ENCODE peak calls at places on chromosome 17, in nine cellular contexts. L, I, C, Z, O, S, U, E and N are unnamed samples.

GRCh38 chr17:74424658-74425057 is 7.2 kb upstream of the GPRC5C start:
- ATAC-seq in L (no peak), I (peak), C (peak), Z (no peak), O (no peak), S (no peak), U (no peak), E (no peak), N (no peak)

GRCh38 chr17:4116516-4116915 is 26.3 kb downstream of the ZZEF1 start:
- ATAC-seq in L (no peak), I (no peak), C (no peak), Z (no peak), O (no peak), S (peak), U (no peak), E (no peak), N (no peak)

GRCh38 chr17:82305727-82306300 is 11.6 kb downstream of the CD7 start:
- ATAC-seq in L (no peak), I (no peak), C (no peak), Z (no peak), O (no peak), S (no peak), U (no peak), E (no peak), N (no peak)

GRCh38 chr17:2232244-2232638 is 71.3 kb downstream of the SMG6 start:
- ATAC-seq in L (no peak), I (no peak), C (no peak), Z (peak), O (no peak), S (peak), U (peak), E (peak), N (no peak)

GRCh38 chr17:47726796-47727703 is 6.0 kb upstream of the TBX21 start:
- ATAC-seq in L (peak), I (no peak), C (peak), Z (no peak), O (no peak), S (no peak), U (no peak), E (no peak), N (no peak)

GRCh38 chr17:29848737-29849136 is 81.3 kb downstream of the SSH2 start:
- ATAC-seq in L (no peak), I (no peak), C (no peak), Z (no peak), O (no peak), S (no peak), U (peak), E (no peak), N (no peak)

GRCh38 chr17:31787857-31788570 is 71.0 kb downstream of the COPRS start:
- ATAC-seq in L (no peak), I (peak), C (peak), Z (peak), O (peak), S (no peak), U (peak), E (peak), N (peak)

GRCh38 chr17:31131299-31131698 is 36.5 kb downstream of the NF1 start:
- ATAC-seq in L (no peak), I (no peak), C (peak), Z (no peak), O (no peak), S (no peak), U (no peak), E (no peak), N (no peak)

GRCh38 chr17:27367121-27367981 is 73.4 kb downstream of the WSB1 start:
- ATAC-seq in L (peak), I (peak), C (peak), Z (no peak), O (no peak), S (no peak), U (no peak), E (no peak), N (no peak)

GRCh38 chr17:35786941-35787432 is 8.5 kb downstream of the MMP28 start:
- ATAC-seq in L (no peak), I (no peak), C (no peak), Z (no peak), O (no peak), S (no peak), U (peak), E (no peak), N (peak)

GRCh38 chr17:1374426-1375177 is 25.4 kb downstream of the YWHAE start:
- ATAC-seq in L (peak), I (no peak), C (no peak), Z (peak), O (no peak), S (no peak), U (no peak), E (peak), N (no peak)

GRCh38 chr17:50153650-50154575 is 3.4 kb upstream of the PPP1R9B start:
- ATAC-seq in L (peak), I (peak), C (peak), Z (no peak), O (no peak), S (no peak), U (no peak), E (no peak), N (no peak)

GRCh38 chr17:39755550-39756375 is 18.0 kb downstream of the GRB7 start:
- ATAC-seq in L (no peak), I (no peak), C (no peak), Z (no peak), O (no peak), S (no peak), U (no peak), E (no peak), N (no peak)

GRCh38 chr17:9074106-9074505 is 52.8 kb downstream of the NTN1 start:
- ATAC-seq in L (no peak), I (no peak), C (no peak), Z (no peak), O (peak), S (no peak), U (no peak), E (no peak), N (peak)

GRCh38 chr17:45162022-45162687 is 480 bp downstream of the HEXIM2 start:
- ATAC-seq in L (no peak), I (peak), C (peak), Z (no peak), O (peak), S (no peak), U (no peak), E (no peak), N (no peak)

GRCh38 chr17:72432143-72432604 is 311.4 kb downstream of the SOX9 start:
- ATAC-seq in L (no peak), I (no peak), C (no peak), Z (no peak), O (no peak), S (peak), U (peak), E (peak), N (no peak)
- H3K27ac ChIP-seq in L (no peak), I (no peak), C (no peak), Z (no peak), O (no peak), S (peak), U (peak), E (peak), N (no peak)

DNA sequence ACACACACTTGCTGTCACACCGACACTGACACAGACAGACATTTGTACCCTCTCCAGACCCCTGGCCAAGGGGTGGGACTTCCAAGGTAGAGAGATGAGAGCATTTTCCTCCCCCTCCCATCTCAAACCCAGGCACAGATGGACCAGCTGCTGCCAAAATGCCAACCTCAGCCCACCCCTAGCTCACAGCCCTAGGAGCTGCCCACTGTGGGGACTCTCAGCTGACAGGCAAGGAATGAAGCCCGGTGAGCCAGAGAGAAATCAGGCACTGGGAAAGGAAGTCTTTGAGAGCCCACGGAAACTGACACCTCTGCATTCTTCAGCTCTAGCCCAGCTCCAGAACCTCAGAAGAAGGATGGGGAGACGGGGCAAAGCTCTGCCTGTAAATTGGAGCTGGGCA is 2.8 kb downstream of the ETV4 start:
- ATAC-seq in L (no peak), I (no peak), C (no peak), Z (no peak), O (no peak), S (no peak), U (no peak), E (no peak), N (no peak)
- H3K4me3 ChIP-seq in L (no peak), I (no peak), C (no peak), Z (no peak), O (no peak), S (no peak), U (no peak), E (no peak), N (no peak)

GRCh38 chr17:7553356-7553755 is 4.5 kb downstream of the TNFSF12 start:
- ATAC-seq in L (no peak), I (no peak), C (no peak), Z (no peak), O (no peak), S (no peak), U (no peak), E (no peak), N (no peak)
- H3K27ac ChIP-seq in L (no peak), I (no peak), C (no peak), Z (peak), O (no peak), S (no peak), U (no peak), E (peak), N (peak)

GRCh38 chr17:81003711-81004335 is 12.2 kb downstream of the CHMP6 start:
- ATAC-seq in L (no peak), I (peak), C (no peak), Z (peak), O (no peak), S (no peak), U (peak), E (peak), N (peak)
- H3K4me3 ChIP-seq in L (no peak), I (peak), C (peak), Z (peak), O (no peak), S (no peak), U (peak), E (peak), N (no peak)